ENCODE peak calls at places on chromosomes 16 and 17, in five cellular contexts. N is mesenchymal stem cell, W is H1, I is H9, M is trophoblast cell. Q is an unnamed sample.

GRCh38 chr16:3007957-3008748 is 4.6 kb upstream of the CLDN9 start:
- DNase-seq in N (no peak), W (peak; percentile 94), I (peak; percentile 97), M (no peak), Q (no peak)

GRCh38 chr16:67206838-67207115 is 7.8 kb downstream of the ELMO3 start:
- DNase-seq in N (no peak), W (no peak), I (no peak), M (peak; percentile 99), Q (peak; percentile 32)

GRCh38 chr17:4940625-4941021 is 555 bp downstream of the RNF167 start:
- DNase-seq in N (no peak), W (no peak), I (no peak), M (no peak), Q (no peak)

GRCh38 chr17:8153550-8153956 is 1.3 kb upstream of the PER1 start:
- DNase-seq in N (peak; percentile 98), W (no peak), I (peak; percentile 55), M (peak; percentile 49), Q (no peak)

GRCh38 chr16:84740596-84741071 is 40.8 kb downstream of the USP10 start:
- DNase-seq in N (no peak), W (no peak), I (no peak), M (no peak), Q (no peak)

GRCh38 chr17:81112461-81112860 is 52.8 kb upstream of the PVALEF start:
- DNase-seq in N (no peak), W (no peak), I (no peak), M (no peak), Q (no peak)

GRCh38 chr16:72837846-72838661 is 209.9 kb downstream of the ZFHX3 start:
- DNase-seq in N (peak; percentile 50), W (no peak), I (peak; percentile 51), M (no peak), Q (no peak)

GRCh38 chr16:85206472-85207356 is 94.4 kb upstream of the CIBAR2 start:
- DNase-seq in N (peak; percentile 86), W (no peak), I (no peak), M (peak; percentile 12), Q (no peak)

GRCh38 chr16:57593021-57593420 is 35.4 kb upstream of the ADGRG1 start:
- DNase-seq in N (no peak), W (no peak), I (no peak), M (no peak), Q (no peak)

GRCh38 chr16:3938843-3939624 is 58.5 kb upstream of the CREBBP start:
- DNase-seq in N (peak; percentile 70), W (peak; percentile 86), I (peak; percentile 90), M (peak; percentile 83), Q (peak; percentile 68)

GRCh38 chr17:58317421-58318064 is 11.1 kb downstream of the TSPOAP1 start:
- DNase-seq in N (peak; percentile 66), W (no peak), I (peak; percentile 83), M (peak; percentile 74), Q (no peak)

GRCh38 chr17:48727415-48728175 is 955 bp downstream of the HOXB13 start:
- DNase-seq in N (no peak), W (no peak), I (no peak), M (no peak), Q (no peak)

GRCh38 chr17:57861000-57861736 is 11.3 kb upstream of the MRPS23 start:
- DNase-seq in N (peak; percentile 85), W (no peak), I (peak; percentile 70), M (no peak), Q (no peak)

GRCh38 chr17:31052187-31052889 is 42.4 kb upstream of the NF1 start:
- DNase-seq in N (peak; percentile 94), W (no peak), I (peak; percentile 22), M (peak; percentile 74), Q (no peak)

GRCh38 chr17:787641-788221 is 5.6 kb downstream of the MRM3 start:
- DNase-seq in N (no peak), W (no peak), I (no peak), M (no peak), Q (no peak)
- H3K14ac ChIP-seq in N (no peak overlapping the region), W (no peak overlapping the region), I (no peak overlapping the region), M (no peak overlapping the region), Q (no peak overlapping the region)

GRCh38 chr16:12798846-12799245 is 4.8 kb downstream of the CPPED1 start:
- DNase-seq in N (no peak), W (no peak), I (no peak), M (no peak), Q (no peak)
- H2BK12ac ChIP-seq in N (no peak overlapping the region), W (no peak overlapping the region), I (no peak overlapping the region), M (no peak overlapping the region), Q (no peak overlapping the region)

GRCh38 chr16:29821663-29822115 is 1.4 kb downstream of the MVP start:
- DNase-seq in N (peak; percentile 86), W (no peak), I (no peak), M (peak; percentile 76), Q (no peak)

GRCh38 chr16:29825145-29826044 is 5.1 kb downstream of the MVP start:
- DNase-seq in N (peak; percentile 80), W (no peak), I (no peak), M (no peak), Q (no peak)

GRCh38 chr16:29826342-29826695 is 6.1 kb downstream of the MVP start:
- DNase-seq in N (no peak), W (no peak), I (no peak), M (no peak), Q (no peak)

GRCh38 chr16:29820730-29821662 is 734 bp downstream of the MVP start:
- DNase-seq in N (peak; percentile 23), W (no peak), I (no peak), M (peak; percentile 27), Q (no peak)

GRCh38 chr16:29824589-29825144 is 4.4 kb downstream of the MVP start:
- DNase-seq in N (peak; percentile 81), W (no peak), I (no peak), M (no peak), Q (no peak)
- H3K14ac ChIP-seq in N (peak overlapping the region; percentile 26), W (no peak overlapping the region), I (no peak overlapping the region), M (no peak overlapping the region), Q (no peak overlapping the region)

DNA sequence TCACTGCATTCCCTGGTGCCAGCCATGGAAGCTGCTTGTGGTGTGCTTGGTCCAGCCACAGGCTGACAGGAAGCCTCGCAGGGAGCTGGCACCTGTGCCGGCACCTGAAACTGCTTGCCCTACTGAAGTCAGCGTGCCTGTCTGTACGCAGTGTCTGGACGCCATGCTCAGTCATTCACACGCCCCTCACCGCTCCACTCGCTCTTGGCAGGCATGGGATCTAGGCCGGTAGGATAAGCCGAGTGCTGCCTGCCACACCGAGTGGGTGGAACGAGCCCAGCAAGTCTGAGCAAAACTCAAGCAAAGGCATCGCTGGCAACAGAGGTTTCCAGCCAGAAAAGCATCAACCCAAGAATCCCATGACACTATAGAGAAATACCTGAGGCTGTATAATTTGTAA is 350.6 kb downstream of the CDH11 start:
- DNase-seq in N (no peak), W (no peak), I (no peak), M (no peak), Q (no peak)
- H2BK12ac ChIP-seq in N (no peak overlapping the region), W (no peak overlapping the region), I (no peak overlapping the region), M (no peak overlapping the region), Q (peak overlapping the region; percentile 14)

DNA sequence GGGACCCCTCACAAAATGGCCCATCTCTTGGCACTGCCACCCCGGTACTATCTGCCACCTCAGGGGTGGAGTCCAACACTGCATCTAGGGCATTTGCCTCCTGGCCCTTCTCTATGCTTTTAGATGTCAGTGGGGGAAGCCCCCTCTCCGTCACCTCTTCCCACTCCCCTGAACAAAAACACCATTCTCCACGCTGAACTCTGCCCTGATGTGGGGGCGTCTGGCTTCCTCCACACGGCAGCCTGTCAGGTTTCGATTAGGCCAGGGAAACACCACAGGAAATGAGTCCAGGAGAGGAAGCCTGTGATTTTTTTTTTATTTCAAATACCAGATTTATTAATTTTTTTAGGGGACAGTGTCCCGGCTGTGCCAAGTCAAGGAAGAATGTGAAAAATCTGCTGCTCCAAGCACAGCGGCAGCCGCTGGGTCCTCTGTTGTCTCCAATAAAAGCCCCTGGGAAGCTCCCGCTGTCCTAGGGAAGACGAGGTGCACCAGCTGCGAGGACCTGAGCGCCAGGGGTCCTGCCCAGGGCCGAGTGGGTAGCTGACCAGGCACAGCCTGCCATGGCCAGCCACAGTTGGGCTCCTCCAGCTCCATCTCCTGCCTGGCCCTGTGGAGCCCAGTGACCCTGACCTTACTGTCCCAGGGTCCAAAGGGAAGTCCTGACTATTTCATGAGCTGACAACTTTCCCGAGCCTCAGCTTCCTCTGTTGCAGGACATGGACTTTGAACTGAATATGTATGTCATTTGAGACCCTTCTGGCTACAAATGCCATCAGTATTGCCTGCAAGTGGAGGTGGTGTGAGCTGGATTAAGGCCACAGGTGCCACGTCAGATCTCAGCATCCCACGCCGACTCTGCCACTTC is 336.7 kb downstream of the FOXL1 start:
- DNase-seq in N (no peak), W (no peak), I (no peak), M (no peak), Q (no peak)
- H3K14ac ChIP-seq in N (no peak overlapping the region), W (no peak overlapping the region), I (no peak overlapping the region), M (no peak overlapping the region), Q (no peak overlapping the region)

GRCh38 chr17:2745317-2746037 is 4.0 kb downstream of the CCDC92B start:
- DNase-seq in N (no peak), W (no peak), I (no peak), M (no peak), Q (no peak)
- H2BK12ac ChIP-seq in N (no peak overlapping the region), W (no peak overlapping the region), I (no peak overlapping the region), M (no peak overlapping the region), Q (no peak overlapping the region)

GRCh38 chr17:72697602-72698146 is 394.8 kb downstream of the SLC39A11 start:
- DNase-seq in N (peak; percentile 33), W (no peak), I (no peak), M (no peak), Q (no peak)
- H3K14ac ChIP-seq in N (no peak overlapping the region), W (no peak overlapping the region), I (no peak overlapping the region), M (no peak overlapping the region), Q (no peak overlapping the region)

DNA sequence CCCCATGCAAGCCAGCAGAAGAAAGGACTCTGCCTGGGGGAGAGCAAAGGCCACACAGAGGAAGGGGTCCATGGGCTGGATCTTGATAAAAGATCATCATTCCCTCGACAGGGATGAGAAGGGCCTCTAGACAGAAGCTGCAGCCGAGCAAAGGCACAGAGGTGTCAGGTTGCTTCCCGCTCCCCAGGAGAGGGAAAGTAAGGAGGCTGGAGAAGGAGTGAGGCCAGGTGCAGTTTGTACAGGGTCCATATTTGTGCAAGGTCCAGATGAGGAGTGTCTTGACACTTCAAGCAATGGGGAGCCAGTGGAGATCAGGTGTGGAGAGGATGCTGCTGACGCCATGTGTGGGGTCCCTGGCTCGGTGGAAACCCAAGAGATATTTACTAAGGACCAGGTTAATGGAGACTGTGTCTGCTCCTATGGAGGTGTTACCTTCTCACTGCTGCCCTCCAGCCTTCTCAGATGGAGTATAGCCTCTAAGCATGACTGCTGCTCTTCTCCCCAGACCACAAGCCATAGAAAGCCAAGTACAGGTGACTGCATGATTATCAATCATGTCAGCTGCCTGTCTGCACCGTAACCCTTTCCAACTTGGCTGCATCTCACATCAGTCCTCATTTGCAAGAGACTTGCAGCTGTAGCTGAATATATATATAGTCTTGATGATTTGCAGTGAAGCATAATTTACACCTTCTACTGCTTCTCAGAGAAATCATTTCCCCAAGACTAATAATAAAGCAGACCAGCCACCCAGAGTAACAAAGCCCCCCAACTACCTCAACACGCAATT is 21.1 kb downstream of the GAS7 start:
- DNase-seq in N (no peak), W (no peak), I (peak; percentile 51), M (no peak), Q (no peak)
- H2BK12ac ChIP-seq in N (no peak overlapping the region), W (peak overlapping the region; percentile 87), I (no peak overlapping the region), M (no peak overlapping the region), Q (no peak overlapping the region)